ENCODE peak calls at places on chromosomes 12 and 14, in ten cellular contexts. J, C, Y, X, D, M, N, H, B and T are unnamed samples.

GRCh38 chr12:25276199-25276937 is 25.6 kb upstream of the KRAS start:
- DNase-seq in J (no peak), C (peak), Y (peak), X (peak), D (peak), M (peak), N (no peak), H (no peak), B (no peak), T (peak)

GRCh38 chr14:106530423-106531107 is 1004.2 kb downstream of the TMEM121 start:
- DNase-seq in J (peak), C (no peak), Y (peak), X (peak), D (no peak), M (no peak), N (peak), H (no peak), B (peak), T (no peak)

GRCh38 chr12:15631007-15631715 is 158.0 kb downstream of the EPS8 start:
- DNase-seq in J (no peak), C (no peak), Y (peak), X (no peak), D (no peak), M (no peak), N (no peak), H (no peak), B (no peak), T (no peak)

GRCh38 chr14:73242274-73242960 is 5.1 kb downstream of the PAPLN start:
- DNase-seq in J (no peak), C (no peak), Y (peak), X (no peak), D (peak), M (no peak), N (no peak), H (no peak), B (no peak), T (no peak)

GRCh38 chr12:112543666-112544185 is 125.0 kb downstream of the PTPN11 start:
- DNase-seq in J (no peak), C (no peak), Y (no peak), X (no peak), D (no peak), M (no peak), N (no peak), H (no peak), B (no peak), T (no peak)

GRCh38 chr14:68363401-68363800 is 429.5 kb downstream of the ZFP36L1 start:
- DNase-seq in J (no peak), C (no peak), Y (no peak), X (no peak), D (peak), M (no peak), N (no peak), H (no peak), B (peak), T (no peak)

GRCh38 chr14:96783306-96784224 is 13.6 kb upstream of the VRK1 start:
- DNase-seq in J (no peak), C (no peak), Y (no peak), X (no peak), D (no peak), M (no peak), N (no peak), H (no peak), B (no peak), T (no peak)

GRCh38 chr12:53925006-53925405 is 13.6 kb upstream of the HOXC13 start:
- DNase-seq in J (no peak), C (no peak), Y (no peak), X (no peak), D (no peak), M (no peak), N (no peak), H (no peak), B (no peak), T (no peak)

GRCh38 chr14:99461411-99461810 is 19.2 kb downstream of the SETD3 start:
- DNase-seq in J (no peak), C (no peak), Y (no peak), X (no peak), D (no peak), M (no peak), N (no peak), H (no peak), B (no peak), T (no peak)

GRCh38 chr14:100178691-100179090 is 19.2 kb upstream of the DEGS2 start:
- DNase-seq in J (no peak), C (no peak), Y (no peak), X (no peak), D (no peak), M (no peak), N (no peak), H (no peak), B (no peak), T (no peak)